ENCODE peak calls at places on chromosomes 4 and X, in nine cellular contexts. One of them, this sample, is unnamed.

GRCh38 chr4:17785858-17786257 is 4.4 kb upstream of the FAM184B start:
- DNase-seq in activated naive CD8-positive, alpha-beta T cell treated with anti-CD3 and anti-CD28 coated beads, Interleukin-2, amount 50 U/mL, for 16 hours: no peak
- DNase-seq in NCI-H460: no peak
- DNase-seq in transverse colon: no peak
- DNase-seq in HEK293T: no peak
- DNase-seq in activated T-helper 9 cell treated with anti-CD3 and anti-CD28 coated beads, Interleukin-2, amount 50 U/mL, for 16 hours: no peak
- DNase-seq in NCI-H2029 treated with DMSO at 0.1 percent for 48 hours: no peak
- DNase-seq in activated CD8-positive, alpha-beta memory T cell treated with anti-CD3 and anti-CD28 coated beads for 24 hours: no peak
- DNase-seq in GM04503: no peak
- DNase-seq in this sample: no peak

GRCh38 chr4:111793686-111794085 is 351.6 kb upstream of the FAM241A start:
- DNase-seq in activated T-helper 9 cell treated with anti-CD3 and anti-CD28 coated beads, Interleukin-2, amount 50 U/mL, for 16 hours: no peak
- DNase-seq in activated naive CD8-positive, alpha-beta T cell treated with anti-CD3 and anti-CD28 coated beads, Interleukin-2, amount 50 U/mL, for 16 hours: no peak
- DNase-seq in NCI-H460: no peak
- DNase-seq in activated CD8-positive, alpha-beta memory T cell treated with anti-CD3 and anti-CD28 coated beads for 24 hours: no peak
- DNase-seq in HEK293T: no peak
- DNase-seq in NCI-H2029 treated with DMSO at 0.1 percent for 48 hours: no peak
- DNase-seq in transverse colon: no peak
- DNase-seq in GM04503: no peak
- DNase-seq in this sample: no peak

GRCh38 chrX:40644821-40645358 is 2.5 kb downstream of the CXorf38 start:
- DNase-seq in activated T-helper 9 cell treated with anti-CD3 and anti-CD28 coated beads, Interleukin-2, amount 50 U/mL, for 16 hours: peak
- DNase-seq in transverse colon: peak
- DNase-seq in HEK293T: no peak
- DNase-seq in NCI-H2029 treated with DMSO at 0.1 percent for 48 hours: peak
- DNase-seq in activated CD8-positive, alpha-beta memory T cell treated with anti-CD3 and anti-CD28 coated beads for 24 hours: peak
- DNase-seq in GM04503: peak
- DNase-seq in NCI-H460: no peak
- DNase-seq in activated naive CD8-positive, alpha-beta T cell treated with anti-CD3 and anti-CD28 coated beads, Interleukin-2, amount 50 U/mL, for 16 hours: no peak
- DNase-seq in this sample: no peak

GRCh38 chrX:115372026-115372610 is 82.6 kb downstream of the LUZP4 start:
- DNase-seq in NCI-H2029 treated with DMSO at 0.1 percent for 48 hours: no peak
- DNase-seq in GM04503: no peak
- DNase-seq in activated CD8-positive, alpha-beta memory T cell treated with anti-CD3 and anti-CD28 coated beads for 24 hours: no peak
- DNase-seq in activated naive CD8-positive, alpha-beta T cell treated with anti-CD3 and anti-CD28 coated beads, Interleukin-2, amount 50 U/mL, for 16 hours: no peak
- DNase-seq in activated T-helper 9 cell treated with anti-CD3 and anti-CD28 coated beads, Interleukin-2, amount 50 U/mL, for 16 hours: no peak
- DNase-seq in transverse colon: no peak
- DNase-seq in NCI-H460: peak
- DNase-seq in HEK293T: peak
- DNase-seq in this sample: no peak

GRCh38 chr4:98662619-98663225 is 4.3 kb upstream of the TSPAN5 start:
- DNase-seq in NCI-H2029 treated with DMSO at 0.1 percent for 48 hours: no peak
- DNase-seq in activated CD8-positive, alpha-beta memory T cell treated with anti-CD3 and anti-CD28 coated beads for 24 hours: peak
- DNase-seq in GM04503: no peak
- DNase-seq in NCI-H460: no peak
- DNase-seq in HEK293T: no peak
- DNase-seq in activated T-helper 9 cell treated with anti-CD3 and anti-CD28 coated beads, Interleukin-2, amount 50 U/mL, for 16 hours: peak
- DNase-seq in transverse colon: no peak
- DNase-seq in activated naive CD8-positive, alpha-beta T cell treated with anti-CD3 and anti-CD28 coated beads, Interleukin-2, amount 50 U/mL, for 16 hours: no peak
- DNase-seq in this sample: peak

GRCh38 chrX:102846544-102847236 is 90.4 kb upstream of the RAB40AL start:
- DNase-seq in HEK293T: no peak
- DNase-seq in activated naive CD8-positive, alpha-beta T cell treated with anti-CD3 and anti-CD28 coated beads, Interleukin-2, amount 50 U/mL, for 16 hours: no peak
- DNase-seq in transverse colon: no peak
- DNase-seq in activated CD8-positive, alpha-beta memory T cell treated with anti-CD3 and anti-CD28 coated beads for 24 hours: no peak
- DNase-seq in GM04503: no peak
- DNase-seq in activated T-helper 9 cell treated with anti-CD3 and anti-CD28 coated beads, Interleukin-2, amount 50 U/mL, for 16 hours: no peak
- DNase-seq in NCI-H2029 treated with DMSO at 0.1 percent for 48 hours: no peak
- DNase-seq in NCI-H460: no peak
- DNase-seq in this sample: no peak

GRCh38 chr4:152462715-152463114 is 73.2 kb downstream of the FBXW7 start:
- DNase-seq in HEK293T: no peak
- DNase-seq in activated T-helper 9 cell treated with anti-CD3 and anti-CD28 coated beads, Interleukin-2, amount 50 U/mL, for 16 hours: no peak
- DNase-seq in transverse colon: no peak
- DNase-seq in NCI-H2029 treated with DMSO at 0.1 percent for 48 hours: no peak
- DNase-seq in GM04503: no peak
- DNase-seq in activated naive CD8-positive, alpha-beta T cell treated with anti-CD3 and anti-CD28 coated beads, Interleukin-2, amount 50 U/mL, for 16 hours: no peak
- DNase-seq in activated CD8-positive, alpha-beta memory T cell treated with anti-CD3 and anti-CD28 coated beads for 24 hours: no peak
- DNase-seq in NCI-H460: no peak
- DNase-seq in this sample: no peak

GRCh38 chrX:101025126-101025525 is 26.8 kb downstream of the TRMT2B start:
- DNase-seq in HEK293T: no peak
- DNase-seq in activated T-helper 9 cell treated with anti-CD3 and anti-CD28 coated beads, Interleukin-2, amount 50 U/mL, for 16 hours: no peak
- DNase-seq in GM04503: no peak
- DNase-seq in transverse colon: no peak
- DNase-seq in activated CD8-positive, alpha-beta memory T cell treated with anti-CD3 and anti-CD28 coated beads for 24 hours: no peak
- DNase-seq in NCI-H460: no peak
- DNase-seq in NCI-H2029 treated with DMSO at 0.1 percent for 48 hours: no peak
- DNase-seq in activated naive CD8-positive, alpha-beta T cell treated with anti-CD3 and anti-CD28 coated beads, Interleukin-2, amount 50 U/mL, for 16 hours: no peak
- DNase-seq in this sample: no peak

GRCh38 chrX:153485396-153486080 is 9.2 kb upstream of the BGN start:
- DNase-seq in NCI-H2029 treated with DMSO at 0.1 percent for 48 hours: no peak
- DNase-seq in GM04503: no peak
- DNase-seq in HEK293T: no peak
- DNase-seq in activated T-helper 9 cell treated with anti-CD3 and anti-CD28 coated beads, Interleukin-2, amount 50 U/mL, for 16 hours: no peak
- DNase-seq in activated naive CD8-positive, alpha-beta T cell treated with anti-CD3 and anti-CD28 coated beads, Interleukin-2, amount 50 U/mL, for 16 hours: no peak
- DNase-seq in transverse colon: no peak
- DNase-seq in activated CD8-positive, alpha-beta memory T cell treated with anti-CD3 and anti-CD28 coated beads for 24 hours: no peak
- DNase-seq in NCI-H460: no peak
- DNase-seq in this sample: no peak

GRCh38 chr4:77586953-77587383 is 18.7 kb upstream of the CXCL13 start:
- DNase-seq in NCI-H2029 treated with DMSO at 0.1 percent for 48 hours: no peak
- DNase-seq in NCI-H460: no peak
- DNase-seq in transverse colon: peak
- DNase-seq in GM04503: peak
- DNase-seq in activated naive CD8-positive, alpha-beta T cell treated with anti-CD3 and anti-CD28 coated beads, Interleukin-2, amount 50 U/mL, for 16 hours: peak
- DNase-seq in HEK293T: no peak
- DNase-seq in activated T-helper 9 cell treated with anti-CD3 and anti-CD28 coated beads, Interleukin-2, amount 50 U/mL, for 16 hours: peak
- DNase-seq in activated CD8-positive, alpha-beta memory T cell treated with anti-CD3 and anti-CD28 coated beads for 24 hours: peak
- DNase-seq in this sample: no peak

GRCh38 chr4:6658635-6659075 is 18.2 kb downstream of the MRFAP1 start:
- DNase-seq in NCI-H2029 treated with DMSO at 0.1 percent for 48 hours: no peak
- DNase-seq in NCI-H460: no peak
- DNase-seq in activated naive CD8-positive, alpha-beta T cell treated with anti-CD3 and anti-CD28 coated beads, Interleukin-2, amount 50 U/mL, for 16 hours: no peak
- DNase-seq in GM04503: peak
- DNase-seq in activated CD8-positive, alpha-beta memory T cell treated with anti-CD3 and anti-CD28 coated beads for 24 hours: peak
- DNase-seq in HEK293T: no peak
- DNase-seq in transverse colon: peak
- DNase-seq in activated T-helper 9 cell treated with anti-CD3 and anti-CD28 coated beads, Interleukin-2, amount 50 U/mL, for 16 hours: peak
- DNase-seq in this sample: peak

GRCh38 chr4:74112399-74113090 is 13.6 kb upstream of the CXCL2 start:
- DNase-seq in NCI-H460: no peak
- DNase-seq in activated CD8-positive, alpha-beta memory T cell treated with anti-CD3 and anti-CD28 coated beads for 24 hours: no peak
- DNase-seq in activated T-helper 9 cell treated with anti-CD3 and anti-CD28 coated beads, Interleukin-2, amount 50 U/mL, for 16 hours: no peak
- DNase-seq in NCI-H2029 treated with DMSO at 0.1 percent for 48 hours: no peak
- DNase-seq in HEK293T: no peak
- DNase-seq in activated naive CD8-positive, alpha-beta T cell treated with anti-CD3 and anti-CD28 coated beads, Interleukin-2, amount 50 U/mL, for 16 hours: no peak
- DNase-seq in GM04503: no peak
- DNase-seq in transverse colon: no peak
- DNase-seq in this sample: no peak

GRCh38 chr4:129641179-129641578 is 545.2 kb downstream of the C4orf33 start:
- DNase-seq in activated CD8-positive, alpha-beta memory T cell treated with anti-CD3 and anti-CD28 coated beads for 24 hours: peak
- DNase-seq in transverse colon: peak
- DNase-seq in NCI-H2029 treated with DMSO at 0.1 percent for 48 hours: peak
- DNase-seq in activated naive CD8-positive, alpha-beta T cell treated with anti-CD3 and anti-CD28 coated beads, Interleukin-2, amount 50 U/mL, for 16 hours: no peak
- DNase-seq in NCI-H460: peak
- DNase-seq in HEK293T: peak
- DNase-seq in GM04503: no peak
- DNase-seq in activated T-helper 9 cell treated with anti-CD3 and anti-CD28 coated beads, Interleukin-2, amount 50 U/mL, for 16 hours: no peak
- DNase-seq in this sample: peak

GRCh38 chrX:49041683-49042529 is 1.3 kb downstream of the TFE3 start:
- DNase-seq in GM04503: no peak
- DNase-seq in transverse colon: no peak
- DNase-seq in HEK293T: no peak
- DNase-seq in activated CD8-positive, alpha-beta memory T cell treated with anti-CD3 and anti-CD28 coated beads for 24 hours: no peak
- DNase-seq in NCI-H2029 treated with DMSO at 0.1 percent for 48 hours: no peak
- DNase-seq in activated T-helper 9 cell treated with anti-CD3 and anti-CD28 coated beads, Interleukin-2, amount 50 U/mL, for 16 hours: no peak
- DNase-seq in activated naive CD8-positive, alpha-beta T cell treated with anti-CD3 and anti-CD28 coated beads, Interleukin-2, amount 50 U/mL, for 16 hours: no peak
- DNase-seq in NCI-H460: peak
- DNase-seq in this sample: no peak

GRCh38 chr4:144699565-144699964 is 53.6 kb downstream of the HHIP start:
- DNase-seq in GM04503: no peak
- DNase-seq in NCI-H460: no peak
- DNase-seq in activated naive CD8-positive, alpha-beta T cell treated with anti-CD3 and anti-CD28 coated beads, Interleukin-2, amount 50 U/mL, for 16 hours: no peak
- DNase-seq in activated CD8-positive, alpha-beta memory T cell treated with anti-CD3 and anti-CD28 coated beads for 24 hours: no peak
- DNase-seq in activated T-helper 9 cell treated with anti-CD3 and anti-CD28 coated beads, Interleukin-2, amount 50 U/mL, for 16 hours: no peak
- DNase-seq in transverse colon: no peak
- DNase-seq in HEK293T: no peak
- DNase-seq in NCI-H2029 treated with DMSO at 0.1 percent for 48 hours: no peak
- DNase-seq in this sample: no peak

GRCh38 chrX:154002215-154002719 is 17.4 kb downstream of the IRAK1 start:
- DNase-seq in activated naive CD8-positive, alpha-beta T cell treated with anti-CD3 and anti-CD28 coated beads, Interleukin-2, amount 50 U/mL, for 16 hours: no peak
- DNase-seq in GM04503: peak
- DNase-seq in transverse colon: peak
- DNase-seq in activated CD8-positive, alpha-beta memory T cell treated with anti-CD3 and anti-CD28 coated beads for 24 hours: peak
- DNase-seq in HEK293T: no peak
- DNase-seq in NCI-H460: peak
- DNase-seq in activated T-helper 9 cell treated with anti-CD3 and anti-CD28 coated beads, Interleukin-2, amount 50 U/mL, for 16 hours: no peak
- DNase-seq in NCI-H2029 treated with DMSO at 0.1 percent for 48 hours: peak
- DNase-seq in this sample: no peak

GRCh38 chr4:86831262-86832090 is 17.7 kb downstream of the SLC10A6 start:
- DNase-seq in transverse colon: peak
- DNase-seq in activated T-helper 9 cell treated with anti-CD3 and anti-CD28 coated beads, Interleukin-2, amount 50 U/mL, for 16 hours: no peak
- DNase-seq in HEK293T: peak
- DNase-seq in activated CD8-positive, alpha-beta memory T cell treated with anti-CD3 and anti-CD28 coated beads for 24 hours: no peak
- DNase-seq in GM04503: peak
- DNase-seq in activated naive CD8-positive, alpha-beta T cell treated with anti-CD3 and anti-CD28 coated beads, Interleukin-2, amount 50 U/mL, for 16 hours: no peak
- DNase-seq in NCI-H460: peak
- DNase-seq in NCI-H2029 treated with DMSO at 0.1 percent for 48 hours: peak
- DNase-seq in this sample: no peak

GRCh38 chr4:45971108-45971507 is 152.7 kb downstream of the GABRG1 start:
- DNase-seq in GM04503: no peak
- DNase-seq in HEK293T: no peak
- DNase-seq in activated naive CD8-positive, alpha-beta T cell treated with anti-CD3 and anti-CD28 coated beads, Interleukin-2, amount 50 U/mL, for 16 hours: no peak
- DNase-seq in NCI-H2029 treated with DMSO at 0.1 percent for 48 hours: no peak
- DNase-seq in activated T-helper 9 cell treated with anti-CD3 and anti-CD28 coated beads, Interleukin-2, amount 50 U/mL, for 16 hours: no peak
- DNase-seq in NCI-H460: no peak
- DNase-seq in transverse colon: no peak
- DNase-seq in activated CD8-positive, alpha-beta memory T cell treated with anti-CD3 and anti-CD28 coated beads for 24 hours: no peak
- DNase-seq in this sample: no peak

GRCh38 chr4:87967193-87967592 is 8.3 kb upstream of the SPP1 start:
- DNase-seq in transverse colon: no peak
- DNase-seq in activated naive CD8-positive, alpha-beta T cell treated with anti-CD3 and anti-CD28 coated beads, Interleukin-2, amount 50 U/mL, for 16 hours: no peak
- DNase-seq in activated CD8-positive, alpha-beta memory T cell treated with anti-CD3 and anti-CD28 coated beads for 24 hours: no peak
- DNase-seq in GM04503: no peak
- DNase-seq in activated T-helper 9 cell treated with anti-CD3 and anti-CD28 coated beads, Interleukin-2, amount 50 U/mL, for 16 hours: no peak
- DNase-seq in HEK293T: no peak
- DNase-seq in NCI-H460: no peak
- DNase-seq in NCI-H2029 treated with DMSO at 0.1 percent for 48 hours: no peak
- DNase-seq in this sample: no peak

GRCh38 chrX:36974896-36975295 is 33.3 kb upstream of the FAM47C start:
- DNase-seq in activated CD8-positive, alpha-beta memory T cell treated with anti-CD3 and anti-CD28 coated beads for 24 hours: no peak
- DNase-seq in activated T-helper 9 cell treated with anti-CD3 and anti-CD28 coated beads, Interleukin-2, amount 50 U/mL, for 16 hours: no peak
- DNase-seq in NCI-H2029 treated with DMSO at 0.1 percent for 48 hours: no peak
- DNase-seq in activated naive CD8-positive, alpha-beta T cell treated with anti-CD3 and anti-CD28 coated beads, Interleukin-2, amount 50 U/mL, for 16 hours: no peak
- DNase-seq in HEK293T: no peak
- DNase-seq in GM04503: no peak
- DNase-seq in transverse colon: no peak
- DNase-seq in NCI-H460: no peak
- DNase-seq in this sample: no peak

GRCh38 chrX:40282901-40283674 is 185.3 kb upstream of the BCOR start:
- DNase-seq in HEK293T: no peak
- DNase-seq in transverse colon: no peak
- DNase-seq in NCI-H460: no peak
- DNase-seq in NCI-H2029 treated with DMSO at 0.1 percent for 48 hours: no peak
- DNase-seq in GM04503: no peak
- DNase-seq in activated naive CD8-positive, alpha-beta T cell treated with anti-CD3 and anti-CD28 coated beads, Interleukin-2, amount 50 U/mL, for 16 hours: no peak
- DNase-seq in activated T-helper 9 cell treated with anti-CD3 and anti-CD28 coated beads, Interleukin-2, amount 50 U/mL, for 16 hours: no peak
- DNase-seq in activated CD8-positive, alpha-beta memory T cell treated with anti-CD3 and anti-CD28 coated beads for 24 hours: no peak
- DNase-seq in this sample: no peak

GRCh38 chr4:13860126-13860525 is 232.6 kb upstream of the BOD1L1 start:
- DNase-seq in transverse colon: no peak
- DNase-seq in GM04503: no peak
- DNase-seq in NCI-H460: no peak
- DNase-seq in activated T-helper 9 cell treated with anti-CD3 and anti-CD28 coated beads, Interleukin-2, amount 50 U/mL, for 16 hours: no peak
- DNase-seq in HEK293T: no peak
- DNase-seq in activated naive CD8-positive, alpha-beta T cell treated with anti-CD3 and anti-CD28 coated beads, Interleukin-2, amount 50 U/mL, for 16 hours: no peak
- DNase-seq in activated CD8-positive, alpha-beta memory T cell treated with anti-CD3 and anti-CD28 coated beads for 24 hours: no peak
- DNase-seq in NCI-H2029 treated with DMSO at 0.1 percent for 48 hours: no peak
- DNase-seq in this sample: no peak

GRCh38 chrX:48357681-48358080 is 1.2 kb upstream of the SSX3 start:
- DNase-seq in activated T-helper 9 cell treated with anti-CD3 and anti-CD28 coated beads, Interleukin-2, amount 50 U/mL, for 16 hours: no peak
- DNase-seq in activated naive CD8-positive, alpha-beta T cell treated with anti-CD3 and anti-CD28 coated beads, Interleukin-2, amount 50 U/mL, for 16 hours: no peak
- DNase-seq in NCI-H460: no peak
- DNase-seq in GM04503: no peak
- DNase-seq in NCI-H2029 treated with DMSO at 0.1 percent for 48 hours: no peak
- DNase-seq in activated CD8-positive, alpha-beta memory T cell treated with anti-CD3 and anti-CD28 coated beads for 24 hours: no peak
- DNase-seq in HEK293T: no peak
- DNase-seq in transverse colon: no peak
- DNase-seq in this sample: no peak

GRCh38 chr4:169404959-169405358 is 134.2 kb upstream of the SH3RF1 start:
- DNase-seq in HEK293T: no peak
- DNase-seq in activated CD8-positive, alpha-beta memory T cell treated with anti-CD3 and anti-CD28 coated beads for 24 hours: no peak
- DNase-seq in activated naive CD8-positive, alpha-beta T cell treated with anti-CD3 and anti-CD28 coated beads, Interleukin-2, amount 50 U/mL, for 16 hours: no peak
- DNase-seq in activated T-helper 9 cell treated with anti-CD3 and anti-CD28 coated beads, Interleukin-2, amount 50 U/mL, for 16 hours: no peak
- DNase-seq in NCI-H460: no peak
- DNase-seq in transverse colon: no peak
- DNase-seq in GM04503: peak
- DNase-seq in NCI-H2029 treated with DMSO at 0.1 percent for 48 hours: no peak
- DNase-seq in this sample: no peak

GRCh38 chr4:103786014-103786413 is 66.2 kb upstream of the TACR3 start:
- DNase-seq in activated naive CD8-positive, alpha-beta T cell treated with anti-CD3 and anti-CD28 coated beads, Interleukin-2, amount 50 U/mL, for 16 hours: no peak
- DNase-seq in NCI-H460: peak
- DNase-seq in HEK293T: peak
- DNase-seq in NCI-H2029 treated with DMSO at 0.1 percent for 48 hours: peak
- DNase-seq in activated T-helper 9 cell treated with anti-CD3 and anti-CD28 coated beads, Interleukin-2, amount 50 U/mL, for 16 hours: no peak
- DNase-seq in GM04503: no peak
- DNase-seq in activated CD8-positive, alpha-beta memory T cell treated with anti-CD3 and anti-CD28 coated beads for 24 hours: no peak
- DNase-seq in transverse colon: no peak
- DNase-seq in this sample: no peak

GRCh38 chrX:116873678-116874077 is 410.9 kb upstream of the CT83 start:
- DNase-seq in HEK293T: no peak
- DNase-seq in activated T-helper 9 cell treated with anti-CD3 and anti-CD28 coated beads, Interleukin-2, amount 50 U/mL, for 16 hours: no peak
- DNase-seq in NCI-H460: no peak
- DNase-seq in activated naive CD8-positive, alpha-beta T cell treated with anti-CD3 and anti-CD28 coated beads, Interleukin-2, amount 50 U/mL, for 16 hours: no peak
- DNase-seq in GM04503: peak
- DNase-seq in activated CD8-positive, alpha-beta memory T cell treated with anti-CD3 and anti-CD28 coated beads for 24 hours: no peak
- DNase-seq in transverse colon: no peak
- DNase-seq in NCI-H2029 treated with DMSO at 0.1 percent for 48 hours: no peak
- DNase-seq in this sample: no peak

This sample was measured in H1.